ENCODE peak calls at places on chromosome 9, in seven cellular contexts. One of them, this sample, is unnamed.

GRCh38 chr9:95696701-95697100 is 178.8 kb upstream of the ERCC6L2 start:
- DNase-seq in AG10803: no peak
- DNase-seq in CD8-positive, alpha-beta T cell: no peak
- DNase-seq in GM23338: no peak
- DNase-seq in tibial nerve: no peak
- DNase-seq in heart left ventricle: no peak
- DNase-seq in HepG2: peak
- DNase-seq in this sample: peak

GRCh38 chr9:112699230-112699629 is 18.7 kb downstream of the INIP start:
- DNase-seq in AG10803: no peak
- DNase-seq in CD8-positive, alpha-beta T cell: no peak
- DNase-seq in GM23338: no peak
- DNase-seq in tibial nerve: no peak
- DNase-seq in heart left ventricle: no peak
- DNase-seq in HepG2: no peak
- DNase-seq in this sample: no peak

GRCh38 chr9:2723666-2724065 is 6.4 kb downstream of the KCNV2 start:
- DNase-seq in AG10803: no peak
- DNase-seq in CD8-positive, alpha-beta T cell: no peak
- DNase-seq in GM23338: no peak
- DNase-seq in tibial nerve: no peak
- DNase-seq in heart left ventricle: no peak
- DNase-seq in HepG2: no peak
- DNase-seq in this sample: no peak

GRCh38 chr9:107755267-107755666 is 265.7 kb upstream of the KLF4 start:
- DNase-seq in AG10803: peak
- DNase-seq in CD8-positive, alpha-beta T cell: no peak
- DNase-seq in GM23338: no peak
- DNase-seq in tibial nerve: no peak
- DNase-seq in heart left ventricle: no peak
- DNase-seq in HepG2: no peak
- DNase-seq in this sample: no peak

GRCh38 chr9:28365020-28365640 is 791.8 kb upstream of the C9orf72 start:
- DNase-seq in AG10803: no peak
- DNase-seq in CD8-positive, alpha-beta T cell: no peak
- DNase-seq in GM23338: peak
- DNase-seq in tibial nerve: no peak
- DNase-seq in heart left ventricle: no peak
- DNase-seq in HepG2: no peak
- DNase-seq in this sample: peak

GRCh38 chr9:33443504-33444154 is 3.8 kb downstream of the AQP3 start:
- DNase-seq in AG10803: no peak
- DNase-seq in CD8-positive, alpha-beta T cell: no peak
- DNase-seq in GM23338: peak
- DNase-seq in tibial nerve: no peak
- DNase-seq in heart left ventricle: no peak
- DNase-seq in HepG2: no peak
- DNase-seq in this sample: no peak

GRCh38 chr9:127455299-127455992 is 4.1 kb downstream of the LRSAM1 start:
- DNase-seq in AG10803: no peak
- DNase-seq in CD8-positive, alpha-beta T cell: no peak
- DNase-seq in GM23338: no peak
- DNase-seq in tibial nerve: no peak
- DNase-seq in heart left ventricle: peak
- DNase-seq in HepG2: no peak
- DNase-seq in this sample: no peak

GRCh38 chr9:137447722-137448568 is 6.8 kb upstream of the ENTPD8 start:
- DNase-seq in AG10803: no peak
- DNase-seq in CD8-positive, alpha-beta T cell: no peak
- DNase-seq in GM23338: no peak
- DNase-seq in tibial nerve: no peak
- DNase-seq in heart left ventricle: peak
- DNase-seq in HepG2: no peak
- DNase-seq in this sample: no peak

GRCh38 chr9:86324901-86325300 is 29.3 kb downstream of the TUT7 start:
- DNase-seq in AG10803: peak
- DNase-seq in CD8-positive, alpha-beta T cell: no peak
- DNase-seq in GM23338: no peak
- DNase-seq in tibial nerve: no peak
- DNase-seq in heart left ventricle: no peak
- DNase-seq in HepG2: no peak
- DNase-seq in this sample: no peak

GRCh38 chr9:123299558-123300126 is 31.3 kb upstream of the STRBP start:
- DNase-seq in AG10803: no peak
- DNase-seq in CD8-positive, alpha-beta T cell: no peak
- DNase-seq in GM23338: no peak
- DNase-seq in tibial nerve: no peak
- DNase-seq in heart left ventricle: peak
- DNase-seq in HepG2: no peak
- DNase-seq in this sample: peak

GRCh38 chr9:13431137-13431536 is 151.6 kb upstream of the MPDZ start:
- DNase-seq in AG10803: no peak
- DNase-seq in CD8-positive, alpha-beta T cell: no peak
- DNase-seq in GM23338: peak
- DNase-seq in tibial nerve: no peak
- DNase-seq in heart left ventricle: no peak
- DNase-seq in HepG2: no peak
- DNase-seq in this sample: no peak

GRCh38 chr9:79567671-79568098 is 4.1 kb upstream of the TLE4 start:
- DNase-seq in AG10803: no peak
- DNase-seq in CD8-positive, alpha-beta T cell: no peak
- DNase-seq in GM23338: peak
- DNase-seq in tibial nerve: no peak
- DNase-seq in heart left ventricle: no peak
- DNase-seq in HepG2: no peak
- DNase-seq in this sample: no peak

GRCh38 chr9:20361220-20361619 is 261.1 kb downstream of the MLLT3 start:
- DNase-seq in AG10803: no peak
- DNase-seq in CD8-positive, alpha-beta T cell: no peak
- DNase-seq in GM23338: no peak
- DNase-seq in tibial nerve: no peak
- DNase-seq in heart left ventricle: no peak
- DNase-seq in HepG2: no peak
- DNase-seq in this sample: no peak

GRCh38 chr9:118575341-118576070 is 793.7 kb downstream of the BRINP1 start:
- DNase-seq in AG10803: peak
- DNase-seq in CD8-positive, alpha-beta T cell: no peak
- DNase-seq in GM23338: no peak
- DNase-seq in tibial nerve: no peak
- DNase-seq in heart left ventricle: no peak
- DNase-seq in HepG2: no peak
- DNase-seq in this sample: no peak

GRCh38 chr9:91428431-91428830 is 4.8 kb upstream of the NFIL3 start:
- DNase-seq in AG10803: peak
- DNase-seq in CD8-positive, alpha-beta T cell: no peak
- DNase-seq in GM23338: no peak
- DNase-seq in tibial nerve: no peak
- DNase-seq in heart left ventricle: no peak
- DNase-seq in HepG2: no peak
- DNase-seq in this sample: no peak

GRCh38 chr9:136572003-136572595 is 26.3 kb upstream of the NOTCH1 start:
- DNase-seq in AG10803: peak
- DNase-seq in CD8-positive, alpha-beta T cell: no peak
- DNase-seq in GM23338: peak
- DNase-seq in tibial nerve: no peak
- DNase-seq in heart left ventricle: peak
- DNase-seq in HepG2: peak
- DNase-seq in this sample: no peak

GRCh38 chr9:6382681-6383080 is 30.3 kb upstream of the UHRF2 start:
- DNase-seq in AG10803: peak
- DNase-seq in CD8-positive, alpha-beta T cell: no peak
- DNase-seq in GM23338: no peak
- DNase-seq in tibial nerve: no peak
- DNase-seq in heart left ventricle: no peak
- DNase-seq in HepG2: no peak
- DNase-seq in this sample: no peak

GRCh38 chr9:119185298-119185697 is 183.9 kb downstream of the BRINP1 start:
- DNase-seq in AG10803: no peak
- DNase-seq in CD8-positive, alpha-beta T cell: no peak
- DNase-seq in GM23338: no peak
- DNase-seq in tibial nerve: no peak
- DNase-seq in heart left ventricle: no peak
- DNase-seq in HepG2: no peak
- DNase-seq in this sample: no peak

GRCh38 chr9:134443169-134444039 is 117.1 kb downstream of the RXRA start:
- DNase-seq in AG10803: peak
- DNase-seq in CD8-positive, alpha-beta T cell: peak
- DNase-seq in GM23338: peak
- DNase-seq in tibial nerve: peak
- DNase-seq in heart left ventricle: peak
- DNase-seq in HepG2: peak
- DNase-seq in this sample: peak

GRCh38 chr9:89177401-89178161 is 1.0 kb downstream of the SHC3 start:
- DNase-seq in AG10803: peak
- DNase-seq in CD8-positive, alpha-beta T cell: no peak
- DNase-seq in GM23338: peak
- DNase-seq in tibial nerve: no peak
- DNase-seq in heart left ventricle: no peak
- DNase-seq in HepG2: no peak
- DNase-seq in this sample: peak

GRCh38 chr9:4755026-4755609 is 14.1 kb upstream of the AK3 start:
- DNase-seq in AG10803: no peak
- DNase-seq in CD8-positive, alpha-beta T cell: no peak
- DNase-seq in GM23338: no peak
- DNase-seq in tibial nerve: no peak
- DNase-seq in heart left ventricle: no peak
- DNase-seq in HepG2: no peak
- DNase-seq in this sample: no peak

GRCh38 chr9:83199240-83199639 is 136.3 kb upstream of the RASEF start:
- DNase-seq in AG10803: peak
- DNase-seq in CD8-positive, alpha-beta T cell: no peak
- DNase-seq in GM23338: peak
- DNase-seq in tibial nerve: no peak
- DNase-seq in heart left ventricle: peak
- DNase-seq in HepG2: peak
- DNase-seq in this sample: peak

DNA sequence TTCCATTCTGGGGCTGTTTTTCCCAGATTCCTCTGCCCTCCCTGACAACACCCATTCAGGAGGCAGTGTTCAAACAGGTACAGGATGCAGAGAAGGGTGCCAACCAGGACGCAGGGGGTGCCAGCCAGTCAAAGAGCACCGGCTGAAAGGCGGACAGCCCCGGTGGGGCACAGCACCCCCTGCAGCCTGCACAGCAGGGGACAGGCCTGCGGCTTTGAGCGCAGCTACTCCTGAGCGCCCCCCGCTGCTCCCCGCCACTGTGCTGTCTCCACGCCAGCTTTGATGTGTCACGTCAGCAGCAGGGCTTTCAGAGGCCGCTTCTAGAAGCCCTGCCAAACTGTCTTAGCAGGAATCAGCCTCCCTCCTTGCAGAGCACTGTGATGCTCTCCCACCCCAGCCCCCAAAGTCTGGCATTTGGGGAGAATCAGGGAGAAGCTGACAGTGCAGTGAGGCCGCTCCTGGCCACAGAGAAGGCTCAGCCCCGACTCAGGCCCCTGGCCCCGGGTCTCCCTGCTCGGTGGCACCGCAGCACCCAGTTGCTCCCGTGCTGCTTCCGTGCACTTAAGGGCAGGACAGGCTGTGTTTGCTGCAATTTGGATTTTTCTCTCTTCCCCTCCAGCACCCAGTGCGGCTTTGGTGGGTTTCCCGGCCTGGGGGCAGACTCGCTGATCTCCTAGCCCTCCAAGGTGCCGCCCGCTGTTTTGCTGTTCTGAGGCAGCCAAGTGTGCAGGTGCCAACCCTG is 20.3 kb downstream of the AK8 start:
- DNase-seq in AG10803: peak
- DNase-seq in CD8-positive, alpha-beta T cell: no peak
- DNase-seq in GM23338: no peak
- DNase-seq in tibial nerve: no peak
- DNase-seq in heart left ventricle: peak
- DNase-seq in HepG2: no peak
- DNase-seq in this sample: peak
- TF ChIP-seq CTCF in AG10803: no peak
- TF ChIP-seq CTCF in CD8-positive, alpha-beta T cell: no peak
- TF ChIP-seq CTCF in GM23338: no peak
- TF ChIP-seq CTCF in tibial nerve: no peak
- TF ChIP-seq CTCF in heart left ventricle: peak
- TF ChIP-seq CTCF in HepG2: no peak
- TF ChIP-seq CTCF in this sample: peak

GRCh38 chr9:94655739-94656138 is 16.4 kb upstream of the FBP1 start:
- DNase-seq in AG10803: no peak
- DNase-seq in CD8-positive, alpha-beta T cell: no peak
- DNase-seq in GM23338: no peak
- DNase-seq in tibial nerve: no peak
- DNase-seq in heart left ventricle: no peak
- DNase-seq in HepG2: no peak
- DNase-seq in this sample: no peak
- H3K4me3 ChIP-seq in AG10803: no peak
- H3K4me3 ChIP-seq in CD8-positive, alpha-beta T cell: peak
- H3K4me3 ChIP-seq in GM23338: no peak
- H3K4me3 ChIP-seq in tibial nerve: peak
- H3K4me3 ChIP-seq in heart left ventricle: no peak
- H3K4me3 ChIP-seq in HepG2: no peak
- H3K4me3 ChIP-seq in this sample: no peak

DNA sequence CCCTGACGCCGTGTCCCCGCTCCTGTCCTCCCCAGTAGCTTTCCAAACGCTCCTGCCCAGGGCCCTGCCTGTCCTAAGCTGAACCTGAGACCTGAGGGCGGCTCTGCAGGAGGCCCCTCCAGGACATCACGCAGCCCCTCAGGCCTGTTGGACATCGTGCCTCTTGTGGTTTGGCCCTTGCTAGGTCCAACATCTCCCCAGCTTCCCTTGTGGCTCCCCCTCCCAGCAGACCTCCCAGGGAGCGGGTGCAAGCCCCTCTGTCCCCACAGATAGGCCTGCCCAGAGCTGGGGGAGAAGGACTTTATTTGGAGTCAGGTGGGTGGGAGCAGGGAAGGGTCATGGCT is 4.1 kb downstream of the OBP2B start:
- DNase-seq in AG10803: no peak
- DNase-seq in CD8-positive, alpha-beta T cell: no peak
- DNase-seq in GM23338: no peak
- DNase-seq in tibial nerve: no peak
- DNase-seq in heart left ventricle: no peak
- DNase-seq in HepG2: no peak
- DNase-seq in this sample: no peak
- TF ChIP-seq CTCF in AG10803: no peak
- TF ChIP-seq CTCF in CD8-positive, alpha-beta T cell: no peak
- TF ChIP-seq CTCF in GM23338: no peak
- TF ChIP-seq CTCF in tibial nerve: no peak
- TF ChIP-seq CTCF in heart left ventricle: no peak
- TF ChIP-seq CTCF in HepG2: no peak
- TF ChIP-seq CTCF in this sample: no peak

DNA sequence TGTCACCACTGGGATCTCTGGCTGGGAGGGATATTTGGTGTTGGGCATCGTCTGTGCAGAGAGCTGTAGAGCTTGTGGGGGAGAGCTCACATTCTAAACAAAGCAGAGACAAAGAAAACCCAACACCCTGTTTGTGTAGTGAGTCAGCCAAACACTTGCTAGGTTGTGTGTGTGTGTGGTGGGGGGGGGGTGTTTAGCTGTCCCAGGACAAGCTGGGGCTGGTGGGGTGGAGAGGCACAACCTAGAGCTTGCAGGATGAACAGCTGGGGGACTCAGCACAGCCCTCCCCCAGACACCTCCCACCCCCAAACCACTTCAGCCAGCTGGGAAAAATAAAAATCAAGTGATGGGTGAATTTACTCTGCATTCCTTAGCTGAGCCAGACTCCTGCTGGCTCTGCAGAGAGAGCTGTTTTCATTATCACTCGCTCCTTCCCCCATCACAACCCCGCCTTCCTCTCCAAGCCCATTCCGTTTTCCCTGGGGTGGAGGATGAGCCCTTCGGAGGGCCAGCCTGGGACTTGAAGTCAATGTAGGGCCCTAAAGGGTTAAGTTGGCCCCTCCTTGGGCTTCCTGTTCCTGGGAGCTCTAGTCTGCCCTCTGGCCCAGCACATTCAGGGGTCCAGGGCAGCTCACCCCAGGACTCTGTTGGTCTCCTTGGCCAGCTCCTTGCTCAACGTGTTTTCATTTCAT is 2.6 kb downstream of the OLFML2A start:
- DNase-seq in AG10803: peak
- DNase-seq in CD8-positive, alpha-beta T cell: no peak
- DNase-seq in GM23338: peak
- DNase-seq in tibial nerve: no peak
- DNase-seq in heart left ventricle: no peak
- DNase-seq in HepG2: peak
- DNase-seq in this sample: peak
- H3K4me3 ChIP-seq in AG10803: peak
- H3K4me3 ChIP-seq in CD8-positive, alpha-beta T cell: no peak
- H3K4me3 ChIP-seq in GM23338: peak
- H3K4me3 ChIP-seq in tibial nerve: no peak
- H3K4me3 ChIP-seq in heart left ventricle: no peak
- H3K4me3 ChIP-seq in HepG2: no peak
- H3K4me3 ChIP-seq in this sample: no peak